ENCODE peak calls at places on chromosomes 11 and 22, in nine cellular contexts. D is effector memory CD8-positive, alpha-beta T cell; V is stomach; U is naive thymus-derived CD8-positive, alpha-beta T cell; N is CD4-positive, CD25-positive, alpha-beta regulatory T cell; F is stimulated activated effector memory CD8-positive, alpha-beta T cell treated with anti-CD3 and anti-CD28 coated beads, Interleukin-12 subunit alpha, Interleukin-12 subunit beta, amount 100 ng/mL, for 72 hours; G is fibroblast of villous mesenchyme; C is CD8-positive, alpha-beta T cell; Q is NCI-H226. Y is an unnamed sample.
A peak's percentile ranks its signal among the peaks of the same experiment; 100 is the strongest.

GRCh38 chr11:128931661-128932060 is 11.0 kb downstream of the TP53AIP1 start:
- DNase-seq in D (no peak), V (no peak), U (no peak), N (no peak), F (no peak), G (no peak), C (no peak), Q (no peak), Y (no peak)

GRCh38 chr11:133901316-133901715 is 55.5 kb downstream of the IGSF9B start:
- DNase-seq in D (no peak), V (no peak), U (no peak), N (no peak), F (no peak), G (no peak), C (no peak), Q (no peak), Y (no peak)

GRCh38 chr22:50536231-50536630 is 6.4 kb upstream of the TYMP start:
- DNase-seq in D (no peak), V (no peak), U (no peak), N (no peak), F (no peak), G (no peak), C (no peak), Q (no peak), Y (no peak)

GRCh38 chr11:123775274-123775673 is 21.0 kb upstream of the OR6X1 start:
- DNase-seq in D (no peak), V (no peak), U (no peak), N (no peak), F (no peak), G (no peak), C (no peak), Q (no peak), Y (no peak)

GRCh38 chr11:17735823-17736772 is 1.5 kb downstream of the KCNC1 start:
- DNase-seq in D (no peak), V (no peak), U (no peak), N (no peak), F (no peak), G (no peak), C (no peak), Q (no peak), Y (no peak)

GRCh38 chr22:29041408-29041807 is 20.2 kb downstream of the C22orf31 start:
- DNase-seq in D (no peak), V (peak; percentile 49), U (no peak), N (no peak), F (no peak), G (peak; percentile 31), C (no peak), Q (peak; percentile 37), Y (no peak)

GRCh38 chr11:18698341-18699268 is at the start of gene TMEM86A:
- DNase-seq in D (peak; percentile 85), V (peak; percentile 97), U (peak; percentile 86), N (peak; percentile 88), F (peak; percentile 93), G (peak; percentile 74), C (peak; percentile 93), Q (peak; percentile 79), Y (peak; percentile 82)

GRCh38 chr22:32469799-32470212 is 4.8 kb upstream of the FBXO7 start:
- DNase-seq in D (no peak), V (no peak), U (no peak), N (no peak), F (no peak), G (peak; percentile 86), C (no peak), Q (peak; percentile 19), Y (no peak)

GRCh38 chr11:35163707-35164496 is 24.9 kb downstream of the CD44 start:
- DNase-seq in D (peak; percentile 54), V (no peak), U (peak; percentile 56), N (peak; percentile 81), F (no peak), G (no peak), C (peak; percentile 39), Q (no peak), Y (no peak)

GRCh38 chr11:9956483-9956882 is 292.6 kb downstream of the SWAP70 start:
- DNase-seq in D (no peak), V (no peak), U (no peak), N (no peak), F (no peak), G (peak; percentile 74), C (no peak), Q (no peak), Y (no peak)

GRCh38 chr11:77125191-77125590 is 2.9 kb upstream of the MYO7A start:
- DNase-seq in D (no peak), V (no peak), U (no peak), N (no peak), F (no peak), G (no peak), C (no peak), Q (no peak), Y (no peak)

GRCh38 chr11:67561971-67562560 is 21.5 kb upstream of the GSTP1 start:
- DNase-seq in D (no peak), V (no peak), U (no peak), N (peak; percentile 21), F (no peak), G (peak; percentile 10), C (no peak), Q (no peak), Y (no peak)

GRCh38 chr11:35554491-35555237 is 29.2 kb upstream of the PAMR1 start:
- DNase-seq in D (no peak), V (no peak), U (no peak), N (no peak), F (no peak), G (peak; percentile 78), C (no peak), Q (no peak), Y (no peak)

GRCh38 chr22:37314315-37315046 is 32.2 kb downstream of the CYTH4 start:
- DNase-seq in D (peak; percentile 18), V (no peak), U (peak; percentile 38), N (peak; percentile 57), F (peak; percentile 67), G (no peak), C (peak; percentile 31), Q (peak; percentile 16), Y (peak; percentile 82)

GRCh38 chr22:39264344-39265116 is 19.7 kb upstream of the PDGFB start:
- DNase-seq in D (no peak), V (no peak), U (no peak), N (no peak), F (no peak), G (no peak), C (no peak), Q (no peak), Y (peak; percentile 54)

GRCh38 chr11:64770120-64770519 is 8.2 kb downstream of the SF1 start:
- DNase-seq in D (no peak), V (no peak), U (no peak), N (no peak), F (no peak), G (no peak), C (no peak), Q (no peak), Y (no peak)

GRCh38 chr11:125102025-125102424 is 9.4 kb downstream of the TMEM218 start:
- DNase-seq in D (no peak), V (no peak), U (no peak), N (no peak), F (no peak), G (no peak), C (no peak), Q (no peak), Y (no peak)

GRCh38 chr11:128896356-128896755 is 5.2 kb downstream of the KCNJ5 start:
- DNase-seq in D (no peak), V (no peak), U (no peak), N (no peak), F (no peak), G (peak; percentile 19), C (no peak), Q (no peak), Y (no peak)

GRCh38 chr22:37442537-37442936 is 15.3 kb upstream of the ELFN2 start:
- DNase-seq in D (no peak), V (no peak), U (no peak), N (peak; percentile 46), F (no peak), G (peak; percentile 53), C (no peak), Q (peak; percentile 46), Y (no peak)

GRCh38 chr22:28381427-28382167 is 298.0 kb downstream of the TTC28 start:
- DNase-seq in D (no peak), V (no peak), U (no peak), N (no peak), F (no peak), G (no peak), C (no peak), Q (peak; percentile 30), Y (no peak)

GRCh38 chr22:37741312-37741795 is 44.5 kb downstream of the TRIOBP start:
- DNase-seq in D (no peak), V (peak; percentile 76), U (no peak), N (no peak), F (no peak), G (peak; percentile 100), C (no peak), Q (peak; percentile 59), Y (no peak)

GRCh38 chr11:30328676-30329075 is 5.8 kb downstream of the ARL14EP start:
- DNase-seq in D (no peak), V (no peak), U (no peak), N (no peak), F (no peak), G (no peak), C (no peak), Q (no peak), Y (no peak)

Y was measured in stimulated activated naive B cell treated with anti-CD40 and anti-IgM and Interleukin-4, amounts not matched to agents 10 μg/mL and 1 μg/mL and 100 μg/mL, for 72 hours.